ENCODE peak calls at places on chromosomes 3 and 15, in nine cellular contexts. One of them, this sample, is unnamed. For H3K4me1 and H3K79me2, the result is how much of the 10 kb centered on the place peaks cover.

GRCh38 chr3:78832785-78833204 is 935.0 kb downstream of the ROBO1 start:
- DNase-seq in GM23338: no peak
- DNase-seq in neural progenitor cell: no peak
- DNase-seq in MM.1S: no peak
- DNase-seq in OCI-LY7: no peak
- DNase-seq in SK-N-SH: no peak
- DNase-seq in GM23248: no peak
- DNase-seq in PC-3: no peak
- DNase-seq in HCT116: no peak
- DNase-seq in this sample: peak

GRCh38 chr15:77031376-77032050 is 36.6 kb downstream of the PSTPIP1 start:
- DNase-seq in GM23338: no peak
- DNase-seq in neural progenitor cell: no peak
- DNase-seq in MM.1S: peak
- DNase-seq in OCI-LY7: peak
- DNase-seq in SK-N-SH: peak
- DNase-seq in GM23248: peak
- DNase-seq in PC-3: no peak
- DNase-seq in HCT116: no peak
- DNase-seq in this sample: no peak

GRCh38 chr3:53051929-53052328 is 6.1 kb upstream of the SFMBT1 start:
- DNase-seq in GM23338: no peak
- DNase-seq in neural progenitor cell: no peak
- DNase-seq in MM.1S: no peak
- DNase-seq in OCI-LY7: no peak
- DNase-seq in SK-N-SH: no peak
- DNase-seq in GM23248: no peak
- DNase-seq in PC-3: no peak
- DNase-seq in HCT116: no peak
- DNase-seq in this sample: no peak

GRCh38 chr3:119819806-119820205 is 37.9 kb downstream of the NR1I2 start:
- DNase-seq in GM23338: no peak
- DNase-seq in neural progenitor cell: no peak
- DNase-seq in MM.1S: no peak
- DNase-seq in OCI-LY7: no peak
- DNase-seq in SK-N-SH: no peak
- DNase-seq in GM23248: peak
- DNase-seq in PC-3: peak
- DNase-seq in HCT116: no peak
- DNase-seq in this sample: no peak

GRCh38 chr3:72629191-72629611 is 219.0 kb downstream of the SHQ1 start:
- DNase-seq in GM23338: no peak
- DNase-seq in neural progenitor cell: no peak
- DNase-seq in MM.1S: no peak
- DNase-seq in OCI-LY7: peak
- DNase-seq in SK-N-SH: no peak
- DNase-seq in GM23248: no peak
- DNase-seq in PC-3: peak
- DNase-seq in HCT116: no peak
- DNase-seq in this sample: peak

GRCh38 chr3:45616158-45616557 is 21.6 kb downstream of the LIMD1 start:
- DNase-seq in GM23338: no peak
- DNase-seq in neural progenitor cell: no peak
- DNase-seq in MM.1S: peak
- DNase-seq in OCI-LY7: no peak
- DNase-seq in SK-N-SH: no peak
- DNase-seq in GM23248: no peak
- DNase-seq in PC-3: no peak
- DNase-seq in HCT116: no peak
- DNase-seq in this sample: no peak

GRCh38 chr15:61818801-61819200 is 241.4 kb downstream of the VPS13C start:
- DNase-seq in GM23338: no peak
- DNase-seq in neural progenitor cell: no peak
- DNase-seq in MM.1S: no peak
- DNase-seq in OCI-LY7: no peak
- DNase-seq in SK-N-SH: no peak
- DNase-seq in GM23248: no peak
- DNase-seq in PC-3: no peak
- DNase-seq in HCT116: no peak
- DNase-seq in this sample: no peak

GRCh38 chr3:42505203-42505848 is 2.9 kb downstream of the VIPR1 start:
- DNase-seq in GM23338: no peak
- DNase-seq in neural progenitor cell: no peak
- DNase-seq in MM.1S: no peak
- DNase-seq in OCI-LY7: no peak
- DNase-seq in SK-N-SH: no peak
- DNase-seq in GM23248: no peak
- DNase-seq in PC-3: no peak
- DNase-seq in HCT116: no peak
- DNase-seq in this sample: peak

GRCh38 chr15:95076381-95076780 is 845.0 kb downstream of the MCTP2 start:
- DNase-seq in GM23338: no peak
- DNase-seq in neural progenitor cell: no peak
- DNase-seq in MM.1S: no peak
- DNase-seq in OCI-LY7: no peak
- DNase-seq in SK-N-SH: no peak
- DNase-seq in GM23248: no peak
- DNase-seq in PC-3: no peak
- DNase-seq in HCT116: no peak
- DNase-seq in this sample: no peak

GRCh38 chr15:35674873-35675781 is 129.2 kb upstream of the DPH6 start:
- DNase-seq in GM23338: peak
- DNase-seq in neural progenitor cell: no peak
- DNase-seq in MM.1S: no peak
- DNase-seq in OCI-LY7: no peak
- DNase-seq in SK-N-SH: peak
- DNase-seq in GM23248: peak
- DNase-seq in PC-3: no peak
- DNase-seq in HCT116: no peak
- DNase-seq in this sample: peak

GRCh38 chr15:98943609-98944111 is 63.9 kb downstream of the PGPEP1L start:
- DNase-seq in GM23338: no peak
- DNase-seq in neural progenitor cell: no peak
- DNase-seq in MM.1S: no peak
- DNase-seq in OCI-LY7: no peak
- DNase-seq in SK-N-SH: no peak
- DNase-seq in GM23248: peak
- DNase-seq in PC-3: no peak
- DNase-seq in HCT116: no peak
- DNase-seq in this sample: peak

GRCh38 chr15:42286445-42287029 is 13.3 kb upstream of the TMEM87A start:
- DNase-seq in GM23338: no peak
- DNase-seq in neural progenitor cell: no peak
- DNase-seq in MM.1S: no peak
- DNase-seq in OCI-LY7: no peak
- DNase-seq in SK-N-SH: no peak
- DNase-seq in GM23248: peak
- DNase-seq in PC-3: no peak
- DNase-seq in HCT116: no peak
- DNase-seq in this sample: no peak

GRCh38 chr3:100106094-100106493 is 8.2 kb downstream of the FILIP1L start:
- DNase-seq in GM23338: no peak
- DNase-seq in neural progenitor cell: no peak
- DNase-seq in MM.1S: no peak
- DNase-seq in OCI-LY7: peak
- DNase-seq in SK-N-SH: no peak
- DNase-seq in GM23248: peak
- DNase-seq in PC-3: peak
- DNase-seq in HCT116: no peak
- DNase-seq in this sample: no peak

GRCh38 chr15:75353604-75354003 is 6.8 kb downstream of the NEIL1 start:
- DNase-seq in GM23338: no peak
- DNase-seq in neural progenitor cell: no peak
- DNase-seq in MM.1S: no peak
- DNase-seq in OCI-LY7: no peak
- DNase-seq in SK-N-SH: no peak
- DNase-seq in GM23248: no peak
- DNase-seq in PC-3: no peak
- DNase-seq in HCT116: no peak
- DNase-seq in this sample: peak

GRCh38 chr3:13204177-13204581 is 130.9 kb upstream of the IQSEC1 start:
- DNase-seq in GM23338: peak
- DNase-seq in neural progenitor cell: no peak
- DNase-seq in MM.1S: no peak
- DNase-seq in OCI-LY7: no peak
- DNase-seq in SK-N-SH: no peak
- DNase-seq in GM23248: no peak
- DNase-seq in PC-3: no peak
- DNase-seq in HCT116: no peak
- DNase-seq in this sample: no peak

GRCh38 chr3:140441006-140441405 is 236.9 kb upstream of the TRIM42 start:
- DNase-seq in GM23338: no peak
- DNase-seq in neural progenitor cell: no peak
- DNase-seq in MM.1S: no peak
- DNase-seq in OCI-LY7: no peak
- DNase-seq in SK-N-SH: no peak
- DNase-seq in GM23248: peak
- DNase-seq in PC-3: peak
- DNase-seq in HCT116: no peak
- DNase-seq in this sample: peak

GRCh38 chr15:45307230-45307924 is 55.3 kb downstream of the SLC28A2 start:
- DNase-seq in GM23338: peak
- DNase-seq in neural progenitor cell: peak
- DNase-seq in MM.1S: peak
- DNase-seq in OCI-LY7: peak
- DNase-seq in SK-N-SH: peak
- DNase-seq in GM23248: peak
- DNase-seq in PC-3: peak
- DNase-seq in HCT116: peak
- DNase-seq in this sample: peak

GRCh38 chr15:92336588-92336987 is 57.1 kb upstream of the ST8SIA2 start:
- DNase-seq in GM23338: no peak
- DNase-seq in neural progenitor cell: no peak
- DNase-seq in MM.1S: no peak
- DNase-seq in OCI-LY7: no peak
- DNase-seq in SK-N-SH: no peak
- DNase-seq in GM23248: no peak
- DNase-seq in PC-3: no peak
- DNase-seq in HCT116: no peak
- DNase-seq in this sample: no peak
- H3K4me1 ChIP-seq in GM23338: under half
- H3K4me1 ChIP-seq in neural progenitor cell: under half
- H3K4me1 ChIP-seq in MM.1S: under half
- H3K4me1 ChIP-seq in OCI-LY7: under half
- H3K4me1 ChIP-seq in SK-N-SH: under half
- H3K4me1 ChIP-seq in GM23248: under half
- H3K4me1 ChIP-seq in PC-3: under half
- H3K4me1 ChIP-seq in HCT116: under half
- H3K4me1 ChIP-seq in this sample: under half

GRCh38 chr3:136512391-136512790 is 239.8 kb downstream of the STAG1 start:
- DNase-seq in GM23338: no peak
- DNase-seq in neural progenitor cell: no peak
- DNase-seq in MM.1S: no peak
- DNase-seq in OCI-LY7: no peak
- DNase-seq in SK-N-SH: no peak
- DNase-seq in GM23248: peak
- DNase-seq in PC-3: no peak
- DNase-seq in HCT116: no peak
- DNase-seq in this sample: no peak
- TF ChIP-seq EZH2phosphoT487 in GM23338: no peak
- TF ChIP-seq EZH2phosphoT487 in neural progenitor cell: no peak
- TF ChIP-seq EZH2phosphoT487 in MM.1S: no peak
- TF ChIP-seq EZH2phosphoT487 in OCI-LY7: no peak
- TF ChIP-seq EZH2phosphoT487 in SK-N-SH: no peak
- TF ChIP-seq EZH2phosphoT487 in GM23248: no peak
- TF ChIP-seq EZH2phosphoT487 in PC-3: no peak
- TF ChIP-seq EZH2phosphoT487 in HCT116: no peak
- TF ChIP-seq EZH2phosphoT487 in this sample: no peak

GRCh38 chr3:57777774-57778173 is 21.7 kb downstream of the SLMAP start:
- DNase-seq in GM23338: no peak
- DNase-seq in neural progenitor cell: no peak
- DNase-seq in MM.1S: no peak
- DNase-seq in OCI-LY7: no peak
- DNase-seq in SK-N-SH: no peak
- DNase-seq in GM23248: no peak
- DNase-seq in PC-3: no peak
- DNase-seq in HCT116: no peak
- DNase-seq in this sample: no peak

GRCh38 chr3:57783186-57784088 is 27.3 kb downstream of the SLMAP start:
- DNase-seq in GM23338: no peak
- DNase-seq in neural progenitor cell: no peak
- DNase-seq in MM.1S: no peak
- DNase-seq in OCI-LY7: no peak
- DNase-seq in SK-N-SH: no peak
- DNase-seq in GM23248: no peak
- DNase-seq in PC-3: no peak
- DNase-seq in HCT116: no peak
- DNase-seq in this sample: no peak

GRCh38 chr3:57784089-57784735 is 28.1 kb downstream of the SLMAP start:
- DNase-seq in GM23338: no peak
- DNase-seq in neural progenitor cell: no peak
- DNase-seq in MM.1S: no peak
- DNase-seq in OCI-LY7: no peak
- DNase-seq in SK-N-SH: no peak
- DNase-seq in GM23248: no peak
- DNase-seq in PC-3: no peak
- DNase-seq in HCT116: no peak
- DNase-seq in this sample: no peak

DNA sequence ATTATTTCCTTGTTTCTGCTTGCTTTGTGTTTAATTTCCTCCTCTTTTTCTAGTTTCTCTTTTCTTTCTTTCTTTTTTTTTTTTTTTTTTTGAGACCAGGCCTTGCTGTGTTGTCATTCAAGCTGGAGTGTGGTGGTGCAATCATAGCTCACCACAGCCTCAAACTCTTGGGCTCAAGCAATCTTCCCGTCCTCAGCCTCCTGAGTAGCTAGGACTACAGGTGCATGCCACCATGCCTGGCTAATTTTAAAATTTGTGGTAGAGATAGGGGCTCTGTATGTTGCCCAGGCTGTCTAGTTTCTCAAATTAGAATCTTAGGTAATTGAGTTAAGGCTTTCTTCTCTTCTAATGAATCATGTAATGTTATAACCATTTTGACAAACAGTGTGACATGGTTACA is 22.4 kb downstream of the SLMAP start:
- DNase-seq in GM23338: no peak
- DNase-seq in neural progenitor cell: no peak
- DNase-seq in MM.1S: no peak
- DNase-seq in OCI-LY7: no peak
- DNase-seq in SK-N-SH: no peak
- DNase-seq in GM23248: no peak
- DNase-seq in PC-3: no peak
- DNase-seq in HCT116: no peak
- DNase-seq in this sample: no peak
- H3K79me2 ChIP-seq in GM23338: half or more
- H3K79me2 ChIP-seq in neural progenitor cell: half or more
- H3K79me2 ChIP-seq in MM.1S: half or more
- H3K79me2 ChIP-seq in OCI-LY7: half or more
- H3K79me2 ChIP-seq in SK-N-SH: half or more
- H3K79me2 ChIP-seq in GM23248: half or more
- H3K79me2 ChIP-seq in PC-3: half or more
- H3K79me2 ChIP-seq in HCT116: half or more
- H3K79me2 ChIP-seq in this sample: half or more

GRCh38 chr15:89461386-89461785 is 35.0 kb downstream of the RHCG start:
- DNase-seq in GM23338: no peak
- DNase-seq in neural progenitor cell: peak
- DNase-seq in MM.1S: no peak
- DNase-seq in OCI-LY7: no peak
- DNase-seq in SK-N-SH: no peak
- DNase-seq in GM23248: no peak
- DNase-seq in PC-3: no peak
- DNase-seq in HCT116: no peak
- DNase-seq in this sample: no peak
- H3K4me1 ChIP-seq in GM23338: under half
- H3K4me1 ChIP-seq in neural progenitor cell: under half
- H3K4me1 ChIP-seq in MM.1S: under half
- H3K4me1 ChIP-seq in OCI-LY7: under half
- H3K4me1 ChIP-seq in SK-N-SH: under half
- H3K4me1 ChIP-seq in GM23248: under half
- H3K4me1 ChIP-seq in PC-3: under half
- H3K4me1 ChIP-seq in HCT116: under half
- H3K4me1 ChIP-seq in this sample: under half

GRCh38 chr3:183298708-183299153 is 45.7 kb downstream of the B3GNT5 start:
- DNase-seq in GM23338: peak
- DNase-seq in neural progenitor cell: peak
- DNase-seq in MM.1S: no peak
- DNase-seq in OCI-LY7: no peak
- DNase-seq in SK-N-SH: no peak
- DNase-seq in GM23248: peak
- DNase-seq in PC-3: peak
- DNase-seq in HCT116: no peak
- DNase-seq in this sample: peak
- TF ChIP-seq EZH2phosphoT487 in GM23338: no peak
- TF ChIP-seq EZH2phosphoT487 in neural progenitor cell: no peak
- TF ChIP-seq EZH2phosphoT487 in MM.1S: no peak
- TF ChIP-seq EZH2phosphoT487 in OCI-LY7: no peak
- TF ChIP-seq EZH2phosphoT487 in SK-N-SH: no peak
- TF ChIP-seq EZH2phosphoT487 in GM23248: no peak
- TF ChIP-seq EZH2phosphoT487 in PC-3: no peak
- TF ChIP-seq EZH2phosphoT487 in HCT116: no peak
- TF ChIP-seq EZH2phosphoT487 in this sample: no peak

This sample was measured in hepatocyte.